ENCODE peak calls at places on chromosome 6, in eight cellular contexts. Q is tibial artery, N is dorsolateral prefrontal cortex, H is AG09309, A is foreskin fibroblast, P is OCI-LY7, L is astrocyte, G is lung. X is an unnamed sample.

GRCh38 chr6:111503660-111504059 is 20.6 kb upstream of the REV3L start:
- DNase-seq in Q (no peak), N (no peak), H (no peak), A (no peak), P (no peak), L (no peak), G (no peak), X (no peak)

GRCh38 chr6:132122871-132123270 is 171.7 kb upstream of the CCN2 start:
- DNase-seq in Q (no peak), N (no peak), H (peak; percentile 67), A (no peak), P (no peak), L (peak; percentile 63), G (no peak), X (no peak)

GRCh38 chr6:69719602-69720193 is 77.1 kb downstream of the LMBRD1 start:
- DNase-seq in Q (no peak), N (no peak), H (no peak), A (no peak), P (peak; percentile 14), L (no peak), G (no peak), X (peak; percentile 38)

GRCh38 chr6:13334953-13335352 is 6.6 kb upstream of the TBC1D7 start:
- DNase-seq in Q (no peak), N (no peak), H (no peak), A (no peak), P (no peak), L (peak; percentile 34), G (no peak), X (no peak)

GRCh38 chr6:36642913-36643817 is 35.3 kb upstream of the CDKN1A start:
- DNase-seq in Q (peak; percentile 92), N (no peak), H (peak; percentile 61), A (peak; percentile 87), P (no peak), L (peak; percentile 83), G (peak; percentile 54), X (peak; percentile 90)

GRCh38 chr6:103456652-103457051 is 1403.1 kb downstream of the HACE1 start:
- DNase-seq in Q (no peak), N (no peak), H (no peak), A (no peak), P (no peak), L (no peak), G (no peak), X (no peak)

GRCh38 chr6:150395388-150396009 is 26.7 kb downstream of the IYD start:
- DNase-seq in Q (peak; percentile 33), N (peak; percentile 46), H (no peak), A (peak; percentile 24), P (peak; percentile 82), L (peak; percentile 34), G (peak; percentile 61), X (peak; percentile 48)

GRCh38 chr6:26003102-26003694 is 40.6 kb downstream of the TRIM38 start:
- DNase-seq in Q (peak; percentile 73), N (peak; percentile 50), H (no peak), A (peak; percentile 32), P (peak; percentile 52), L (peak; percentile 14), G (peak; percentile 58), X (peak; percentile 67)

GRCh38 chr6:4583026-4583425 is 193.2 kb upstream of the CDYL start:
- DNase-seq in Q (no peak), N (no peak), H (no peak), A (no peak), P (no peak), L (no peak), G (no peak), X (peak; percentile 67)

GRCh38 chr6:33786736-33787135 is 2.2 kb downstream of the LEMD2 start:
- DNase-seq in Q (no peak), N (no peak), H (no peak), A (no peak), P (no peak), L (no peak), G (no peak), X (no peak)

GRCh38 chr6:33788694-33789549 is at the start of gene LEMD2:
- DNase-seq in Q (peak; percentile 88), N (peak; percentile 91), H (peak; percentile 73), A (peak; percentile 95), P (peak; percentile 90), L (peak; percentile 84), G (peak; percentile 94), X (peak; percentile 95)

GRCh38 chr6:33787336-33787953 is 1.5 kb downstream of the LEMD2 start:
- DNase-seq in Q (no peak), N (no peak), H (no peak), A (peak; percentile 45), P (no peak), L (peak; percentile 54), G (no peak), X (peak; percentile 30)

GRCh38 chr6:33789550-33789895 is 593 bp upstream of the LEMD2 start:
- DNase-seq in Q (no peak), N (no peak), H (no peak), A (no peak), P (no peak), L (no peak), G (no peak), X (no peak)

GRCh38 chr6:33787954-33788693 is 806 bp downstream of the LEMD2 start:
- DNase-seq in Q (peak; percentile 82), N (peak; percentile 64), H (no peak), A (peak; percentile 79), P (peak; percentile 71), L (peak; percentile 76), G (peak; percentile 65), X (peak; percentile 91)
- TF ChIP-seq CTCF in Q (no peak), N (no peak), H (no peak), A (no peak), P (no peak), L (no peak), G (no peak), X (no peak)

GRCh38 chr6:154243793-154244768 is 112.5 kb downstream of the IPCEF1 start:
- DNase-seq in Q (no peak), N (no peak), H (no peak), A (no peak), P (no peak), L (no peak), G (no peak), X (no peak)

GRCh38 chr6:154247119-154247814 is 109.3 kb downstream of the IPCEF1 start:
- DNase-seq in Q (no peak), N (no peak), H (no peak), A (no peak), P (no peak), L (no peak), G (no peak), X (no peak)

GRCh38 chr6:154249499-154250298 is 106.9 kb downstream of the IPCEF1 start:
- DNase-seq in Q (no peak), N (no peak), H (no peak), A (no peak), P (peak; percentile 2), L (no peak), G (no peak), X (no peak)

GRCh38 chr6:154245542-154245941 is 111.1 kb downstream of the IPCEF1 start:
- DNase-seq in Q (no peak), N (no peak), H (no peak), A (no peak), P (no peak), L (no peak), G (no peak), X (no peak)

DNA sequence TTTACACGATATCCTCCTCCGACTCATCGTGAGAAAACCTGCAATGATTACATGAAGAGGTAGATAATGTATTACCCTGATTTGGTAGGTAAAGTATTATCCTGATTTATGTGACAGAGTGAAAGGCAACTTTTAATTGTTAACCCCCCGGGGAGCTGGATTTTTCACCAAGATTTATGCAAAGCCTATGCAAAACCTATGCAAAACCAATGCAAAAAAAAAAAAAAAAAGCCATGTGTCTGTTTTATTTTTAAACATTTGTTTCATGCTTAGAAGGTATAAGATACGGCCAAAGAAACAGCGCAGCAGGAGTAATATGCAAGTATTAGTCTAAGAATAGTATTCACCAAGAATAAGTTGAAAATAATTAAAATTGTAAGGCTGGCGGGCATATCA is 109.9 kb downstream of the IPCEF1 start:
- DNase-seq in Q (no peak), N (no peak), H (no peak), A (no peak), P (no peak), L (no peak), G (no peak), X (no peak)
- H3K4me3 ChIP-seq in Q (no peak overlapping the region), N (peak overlapping the region; percentile 43), H (no peak overlapping the region), A (no peak overlapping the region), P (no peak overlapping the region), L (no peak overlapping the region), G (no peak overlapping the region), X (no peak overlapping the region)

GRCh38 chr6:88895911-88896310 is 67.5 kb downstream of the RNGTT start:
- DNase-seq in Q (no peak), N (no peak), H (no peak), A (no peak), P (no peak), L (no peak), G (no peak), X (no peak)

GRCh38 chr6:88899569-88900316 is 63.7 kb downstream of the RNGTT start:
- DNase-seq in Q (no peak), N (no peak), H (no peak), A (no peak), P (peak; percentile 8), L (no peak), G (no peak), X (no peak)
- TF ChIP-seq CTCF in Q (no peak), N (no peak), H (peak; percentile 12), A (no peak), P (peak; percentile 71), L (peak; percentile 18), G (no peak), X (peak; percentile 40)

GRCh38 chr6:151765444-151765886 is 42.0 kb upstream of the ESR1 start:
- DNase-seq in Q (peak; percentile 65), N (no peak), H (peak; percentile 76), A (peak; percentile 84), P (peak; percentile 52), L (peak; percentile 85), G (peak; percentile 42), X (peak; percentile 81)

GRCh38 chr6:151762817-151763216 is 44.7 kb upstream of the ESR1 start:
- DNase-seq in Q (no peak), N (no peak), H (no peak), A (no peak), P (no peak), L (no peak), G (no peak), X (no peak)

GRCh38 chr6:151760486-151760885 is 47.0 kb upstream of the ESR1 start:
- DNase-seq in Q (no peak), N (no peak), H (no peak), A (no peak), P (no peak), L (no peak), G (no peak), X (no peak)

GRCh38 chr6:151763303-151763702 is 44.2 kb upstream of the ESR1 start:
- DNase-seq in Q (no peak), N (no peak), H (no peak), A (peak; percentile 33), P (no peak), L (peak; percentile 16), G (no peak), X (peak; percentile 66)

DNA sequence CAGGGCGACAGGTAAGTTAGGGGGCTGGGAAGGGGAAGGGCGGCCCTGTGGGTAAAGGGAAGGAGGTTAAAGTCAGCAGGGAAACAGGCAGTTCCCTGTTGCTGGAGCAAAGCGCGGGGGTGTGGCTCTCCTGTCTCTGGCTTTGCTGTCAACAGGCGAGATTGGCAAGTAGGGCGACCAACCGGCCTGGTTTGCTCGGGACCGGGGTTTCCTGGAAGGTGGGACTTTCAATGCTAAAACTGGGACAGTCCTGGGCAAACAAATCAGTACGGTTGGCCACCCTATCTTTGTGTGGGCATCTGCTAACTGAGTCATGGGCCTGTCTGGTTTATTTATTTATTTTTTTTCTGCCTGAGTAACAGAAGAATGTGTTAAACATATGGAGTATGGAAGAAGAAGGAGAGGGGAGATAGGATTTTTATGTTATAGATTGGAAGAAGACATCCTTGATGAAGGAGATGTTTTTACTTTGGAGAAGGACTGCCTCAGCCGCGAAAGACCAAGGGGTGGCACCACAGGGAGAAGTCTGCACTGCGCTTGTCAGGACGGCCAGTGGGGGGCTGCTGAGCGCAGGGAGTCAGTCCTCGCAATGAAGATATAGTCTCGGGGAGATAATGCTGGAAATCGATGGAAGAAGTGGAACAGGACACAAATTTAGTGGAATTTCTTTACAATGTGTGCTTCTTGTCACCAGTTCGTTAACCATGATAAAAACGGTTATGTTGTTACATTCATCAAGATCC is 43.4 kb upstream of the ESR1 start:
- DNase-seq in Q (peak; percentile 95), N (peak; percentile 79), H (peak; percentile 66), A (peak; percentile 90), P (peak; percentile 33), L (peak; percentile 81), G (peak; percentile 88), X (peak; percentile 85)
- H3K4me3 ChIP-seq in Q (peak overlapping the region; percentile 40), N (no peak overlapping the region), H (peak overlapping the region; percentile 35), A (peak overlapping the region; percentile 47), P (no peak overlapping the region), L (peak overlapping the region; percentile 34), G (no peak overlapping the region), X (peak overlapping the region; percentile 34)